ENCODE peak calls at places on chromosomes 1 and 21, in seven cellular contexts. C, R, G, V, I, E and H are unnamed samples. For H3K4me1, the result is how much of the 10 kb centered on the place peaks cover.

GRCh38 chr1:166905136-166905535 is 29.1 kb upstream of the TADA1 start:
- DNase-seq in G (no peak), E (no peak), V (no peak), C (no peak), I (no peak), R (no peak), H (no peak)

GRCh38 chr1:28517649-28517999 is 11.8 kb downstream of the RCC1 start:
- DNase-seq in G (no peak), I (no peak), C (no peak), R (no peak), E (no peak), V (no peak), H (peak)

GRCh38 chr1:57082711-57083439 is 117.1 kb upstream of the C8B start:
- DNase-seq in V (peak), E (no peak), C (no peak), I (no peak), G (no peak), R (no peak), H (no peak)

GRCh38 chr1:207824691-207825090 is 72.8 kb downstream of the CD46 start:
- DNase-seq in E (no peak), I (no peak), V (no peak), C (no peak), G (peak), R (no peak), H (no peak)

GRCh38 chr1:80365634-80366033 is 1359.1 kb upstream of the ADGRL4 start:
- DNase-seq in C (no peak), R (no peak), V (no peak), G (no peak), I (no peak), E (no peak), H (no peak)

GRCh38 chr1:59081795-59082194 is 215.1 kb upstream of the FGGY start:
- DNase-seq in I (no peak), V (no peak), R (no peak), G (no peak), E (no peak), C (no peak), H (no peak)

GRCh38 chr1:25867210-25867991 is 8.1 kb downstream of the PAQR7 start:
- DNase-seq in V (no peak), R (no peak), C (no peak), G (no peak), E (no peak), I (peak), H (no peak)

GRCh38 chr1:212218911-212219310 is 66.3 kb upstream of the PPP2R5A start:
- DNase-seq in E (no peak), I (no peak), G (peak), V (no peak), C (no peak), R (no peak), H (no peak)

GRCh38 chr1:202365092-202365815 is 16.8 kb downstream of the PPP1R12B start:
- DNase-seq in G (peak), E (no peak), I (no peak), R (no peak), C (no peak), V (no peak), H (no peak)

GRCh38 chr1:166999500-166999899 is 10.4 kb downstream of the MAEL start:
- DNase-seq in I (no peak), R (no peak), V (no peak), C (no peak), G (no peak), E (no peak), H (no peak)

GRCh38 chr1:207241164-207241934 is 80.1 kb upstream of the CD55 start:
- DNase-seq in G (no peak), R (no peak), V (no peak), I (no peak), E (peak), C (no peak), H (no peak)

GRCh38 chr1:214475746-214476145 is 75.7 kb downstream of the PTPN14 start:
- DNase-seq in I (no peak), V (no peak), E (no peak), R (no peak), C (no peak), G (no peak), H (no peak)

GRCh38 chr1:101112051-101112770 is 86.6 kb upstream of the DPH5 start:
- DNase-seq in V (no peak), G (no peak), R (peak), I (no peak), E (peak), C (peak), H (no peak)

GRCh38 chr1:44684525-44684924 is 10.0 kb downstream of the ARMH1 start:
- DNase-seq in R (no peak), E (peak), V (no peak), C (no peak), G (no peak), I (no peak), H (no peak)

GRCh38 chr21:44320847-44321246 is 18.3 kb downstream of the CFAP410 start:
- DNase-seq in C (no peak), G (no peak), R (no peak), E (no peak), I (no peak), V (no peak), H (no peak)

GRCh38 chr1:94335447-94335846 is 82.7 kb upstream of the ABCD3 start:
- DNase-seq in R (no peak), E (no peak), V (no peak), G (no peak), C (no peak), I (no peak), H (no peak)

GRCh38 chr1:151612506-151613274 is 840 bp downstream of the SNX27 start:
- DNase-seq in G (peak), R (peak), I (peak), V (peak), C (peak), E (peak), H (peak)

GRCh38 chr21:45525910-45526306 is 16.3 kb downstream of the SLC19A1 start:
- DNase-seq in R (no peak), V (peak), G (no peak), E (peak), I (no peak), C (no peak), H (no peak)

GRCh38 chr1:51736702-51737101 is 119.8 kb downstream of the OSBPL9 start:
- DNase-seq in V (no peak), R (peak), I (peak), G (peak), C (peak), E (no peak), H (no peak)

GRCh38 chr21:39651206-39651605 is 38.5 kb downstream of the B3GALT5 start:
- DNase-seq in V (no peak), G (no peak), C (no peak), E (no peak), R (no peak), I (no peak), H (no peak)

GRCh38 chr1:188497020-188497419 is 1668.3 kb downstream of the PLA2G4A start:
- DNase-seq in R (no peak), C (no peak), I (no peak), V (no peak), G (no peak), E (no peak), H (no peak)

GRCh38 chr1:58437623-58438022 is 108.9 kb downstream of the OMA1 start:
- DNase-seq in V (no peak), E (no peak), C (no peak), G (no peak), I (no peak), R (no peak), H (no peak)

GRCh38 chr1:77889671-77890070 is 1.2 kb downstream of the NEXN start:
- DNase-seq in I (no peak), R (no peak), E (no peak), G (peak), V (no peak), C (no peak), H (no peak)

GRCh38 chr21:32538147-32538792 is 47.1 kb downstream of the TCP10L start:
- DNase-seq in E (no peak), G (no peak), R (no peak), C (no peak), V (no peak), I (no peak), H (no peak)

GRCh38 chr21:34962586-34963222 is 86.4 kb downstream of the RUNX1 start:
- DNase-seq in V (no peak), C (no peak), E (no peak), R (no peak), G (no peak), I (no peak), H (no peak)

GRCh38 chr21:35390013-35390776 is 341.1 kb upstream of the RUNX1 start:
- DNase-seq in V (no peak), E (no peak), C (no peak), R (no peak), G (peak), I (peak), H (no peak)

GRCh38 chr1:39255212-39255611 is 50.7 kb downstream of the MACF1 start:
- DNase-seq in V (no peak), E (no peak), I (no peak), R (no peak), C (no peak), G (no peak), H (no peak)

GRCh38 chr1:200359610-200360163 is 50.1 kb downstream of the ZNF281 start:
- DNase-seq in C (no peak), E (no peak), I (no peak), G (peak), V (no peak), R (no peak), H (no peak)

GRCh38 chr1:215052656-215053055 is 29.9 kb upstream of the KCNK2 start:
- DNase-seq in R (no peak), V (no peak), C (no peak), E (no peak), G (peak), I (no peak), H (no peak)

GRCh38 chr1:29269356-29269755 is 33.0 kb downstream of the PTPRU start:
- DNase-seq in G (no peak), I (no peak), C (no peak), V (no peak), R (no peak), E (no peak), H (no peak)

GRCh38 chr1:229022595-229023350 is 248.1 kb upstream of the RAB4A start:
- DNase-seq in E (no peak), R (no peak), G (no peak), I (no peak), C (no peak), V (no peak), H (no peak)

GRCh38 chr1:185373813-185374524 is 56.9 kb upstream of the IVNS1ABP start:
- DNase-seq in I (no peak), E (peak), V (no peak), R (no peak), C (no peak), G (peak), H (no peak)

GRCh38 chr1:212161231-212161781 is 123.9 kb upstream of the PPP2R5A start:
- DNase-seq in V (no peak), R (no peak), E (no peak), G (peak), I (no peak), C (no peak), H (no peak)

GRCh38 chr1:157197906-157198435 is 59.8 kb upstream of the ETV3 start:
- DNase-seq in C (no peak), R (no peak), G (no peak), V (no peak), E (no peak), I (peak), H (no peak)

GRCh38 chr1:111882986-111883560 is 106.4 kb downstream of the KCND3 start:
- DNase-seq in I (no peak), G (no peak), V (no peak), E (no peak), R (no peak), C (no peak), H (no peak)

GRCh38 chr1:153745417-153745816 is 17.6 kb downstream of the INTS3 start:
- DNase-seq in E (no peak), G (no peak), I (no peak), V (no peak), C (no peak), R (no peak), H (no peak)
- H3K4me3 ChIP-seq in E (no peak), G (no peak), I (no peak), V (no peak), C (no peak), R (no peak), H (no peak)

GRCh38 chr1:23648576-23648975 is 43.0 kb upstream of the RPL11 start:
- DNase-seq in I (no peak), E (no peak), G (no peak), R (no peak), C (no peak), V (no peak), H (no peak)
- H3K4me1 ChIP-seq in I (under half), E (under half), G (under half), R (under half), C (under half), V (under half), H (under half)

DNA sequence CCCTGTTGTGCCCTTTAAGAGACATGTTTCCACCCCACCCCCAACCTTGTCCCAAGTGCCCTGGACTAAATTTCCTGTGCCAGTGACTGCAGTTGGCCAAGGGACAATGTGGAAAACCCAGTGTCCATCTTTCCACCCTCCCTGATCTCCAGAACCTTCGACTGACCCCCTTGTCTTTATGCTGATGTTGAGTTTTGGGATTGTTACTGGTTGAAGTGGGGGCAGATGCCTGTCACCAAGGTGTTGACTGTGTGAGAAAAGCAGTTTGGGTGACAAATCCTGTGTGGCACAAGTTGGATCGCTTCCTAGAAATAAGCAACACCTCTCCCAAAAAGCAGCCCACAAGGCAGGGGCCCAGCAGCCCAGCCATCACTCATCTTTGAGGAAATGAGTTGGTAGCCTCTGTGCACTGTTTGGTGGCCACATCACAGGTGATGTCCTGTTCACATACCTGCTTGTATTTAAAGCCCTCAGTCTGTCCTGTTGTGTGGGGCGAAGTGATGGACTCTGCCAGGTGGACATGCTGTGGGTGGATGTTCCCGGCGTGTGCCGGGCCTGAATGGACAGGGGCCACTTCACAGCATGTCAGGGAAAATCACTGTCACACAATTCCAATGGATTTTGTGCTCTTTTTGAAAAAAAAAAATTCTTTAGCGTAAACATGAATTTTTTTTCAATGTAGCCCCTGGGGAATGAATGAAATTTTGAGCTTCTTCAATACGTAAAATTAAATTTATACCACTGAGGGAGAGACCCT is 6.6 kb upstream of the MIIP start:
- DNase-seq in R (no peak), V (no peak), C (no peak), E (no peak), I (no peak), G (no peak), H (no peak)
- TF ChIP-seq CTCF in R (no peak), V (no peak), C (no peak), E (no peak), I (no peak), G (no peak), H (no peak)

DNA sequence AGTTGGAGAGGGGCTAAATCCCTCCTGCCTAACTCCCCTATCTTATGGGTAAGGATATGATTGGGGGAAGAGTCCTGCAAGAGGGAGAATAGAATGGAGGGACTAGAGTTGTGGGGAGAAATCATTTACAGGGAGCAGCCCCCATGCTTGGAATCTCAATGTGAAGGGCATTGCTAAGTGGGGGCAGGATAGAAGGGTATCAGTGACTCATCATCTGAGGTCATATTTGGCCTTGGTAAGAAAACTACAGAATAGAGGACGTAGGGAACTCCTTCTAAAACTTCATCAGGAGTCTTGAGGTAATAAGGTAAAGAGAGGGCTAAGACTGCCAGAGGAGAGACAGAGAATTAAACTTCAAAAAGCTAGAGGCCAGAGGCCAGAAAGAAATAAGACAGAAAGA is 489 bp downstream of the HJV start:
- DNase-seq in I (no peak), V (no peak), E (no peak), C (no peak), G (no peak), R (no peak), H (no peak)
- H3K4me3 ChIP-seq in I (no peak), V (no peak), E (no peak), C (peak), G (no peak), R (no peak), H (no peak)

GRCh38 chr1:109391161-109391556 is 6.6 kb downstream of the SORT1 start:
- DNase-seq in I (no peak), R (no peak), C (no peak), G (peak), V (no peak), E (no peak), H (no peak)
- H3K4me1 ChIP-seq in I (under half), R (under half), C (half or more), G (under half), V (under half), E (half or more), H (under half)

GRCh38 chr1:65722461-65722860 is 70.2 kb upstream of the PDE4B start:
- DNase-seq in C (no peak), G (no peak), R (no peak), V (no peak), E (no peak), I (no peak), H (no peak)

GRCh38 chr1:65719391-65719790 is 73.3 kb upstream of the PDE4B start:
- DNase-seq in E (no peak), R (no peak), G (no peak), I (no peak), V (no peak), C (no peak), H (no peak)

GRCh38 chr1:65717815-65718454 is 74.8 kb upstream of the PDE4B start:
- DNase-seq in V (no peak), G (peak), R (no peak), C (no peak), I (no peak), E (no peak), H (peak)
- TF ChIP-seq CTCF in V (no peak), G (peak), R (no peak), C (no peak), I (no peak), E (no peak), H (no peak)

GRCh38 chr1:218480137-218480536 is 135.0 kb downstream of the TGFB2 start:
- DNase-seq in G (peak), R (no peak), I (no peak), C (peak), V (no peak), E (no peak), H (no peak)
- H3K4me3 ChIP-seq in G (no peak), R (no peak), I (no peak), C (no peak), V (no peak), E (no peak), H (no peak)

DNA sequence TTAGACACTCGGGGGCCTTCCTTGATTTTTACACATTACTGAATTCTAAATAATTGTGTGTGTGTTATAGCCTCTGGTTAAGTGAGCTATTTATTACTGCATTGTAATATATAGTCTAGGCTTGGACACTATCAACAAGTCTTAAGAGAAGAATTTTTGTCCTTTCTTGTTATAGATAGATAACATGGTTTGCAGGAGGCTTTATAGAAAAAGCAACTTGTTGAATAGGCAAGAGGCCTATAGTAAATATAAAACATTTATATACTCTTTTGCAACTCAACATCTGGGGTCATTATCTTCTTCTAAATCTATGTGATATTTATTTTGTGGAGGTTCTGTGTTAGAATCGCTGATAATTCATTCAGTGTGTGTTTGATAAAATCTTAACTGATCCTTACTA is 293.8 kb downstream of the NFIA start:
- DNase-seq in R (no peak), V (no peak), G (no peak), E (no peak), I (no peak), C (no peak), H (no peak)
- H3K4me1 ChIP-seq in R (under half), V (under half), G (under half), E (under half), I (under half), C (under half), H (under half)